ENCODE peak calls at places on chromosome X, in eight cellular contexts. T, W, J, E, P, V, H and O are unnamed samples.

GRCh38 chrX:56800801-56801200 is 71.8 kb downstream of the NBDY start:
- DNase-seq in T (no peak), W (peak), J (no peak), E (no peak), P (peak), V (peak), H (peak), O (no peak)

GRCh38 chrX:42754129-42754528 is 23.8 kb downstream of the PPP1R2C start:
- DNase-seq in T (no peak), W (no peak), J (no peak), E (no peak), P (no peak), V (no peak), H (no peak), O (peak)

GRCh38 chrX:96987228-96987627 is 103.5 kb downstream of the RPA4 start:
- DNase-seq in T (no peak), W (no peak), J (no peak), E (no peak), P (no peak), V (no peak), H (no peak), O (no peak)

GRCh38 chrX:101932249-101932570 is 383 bp upstream of the ZMAT1 start:
- DNase-seq in T (no peak), W (no peak), J (no peak), E (no peak), P (no peak), V (no peak), H (no peak), O (no peak)

GRCh38 chrX:104430720-104431119 is 135.3 kb upstream of the IL1RAPL2 start:
- DNase-seq in T (no peak), W (no peak), J (no peak), E (no peak), P (no peak), V (no peak), H (no peak), O (no peak)

GRCh38 chrX:65900850-65901844 is 138.7 kb downstream of the VSIG4 start:
- DNase-seq in T (no peak), W (no peak), J (no peak), E (no peak), P (no peak), V (no peak), H (no peak), O (no peak)

GRCh38 chrX:72003811-72004750 is 93.4 kb downstream of the NHSL2 start:
- DNase-seq in T (no peak), W (no peak), J (peak), E (no peak), P (peak), V (peak), H (no peak), O (no peak)

GRCh38 chrX:21004835-21005234 is 369.4 kb upstream of the CNKSR2 start:
- DNase-seq in T (no peak), W (no peak), J (no peak), E (peak), P (no peak), V (no peak), H (no peak), O (no peak)

GRCh38 chrX:107710617-107711391 is 64.8 kb downstream of the TSC22D3 start:
- DNase-seq in T (no peak), W (peak), J (peak), E (no peak), P (no peak), V (peak), H (no peak), O (peak)

GRCh38 chrX:153869473-153870287 is 16.3 kb downstream of the L1CAM start:
- DNase-seq in T (no peak), W (no peak), J (no peak), E (no peak), P (peak), V (no peak), H (no peak), O (no peak)

GRCh38 chrX:132271330-132271729 is 52.1 kb upstream of the RAP2C start:
- DNase-seq in T (no peak), W (no peak), J (no peak), E (no peak), P (no peak), V (peak), H (no peak), O (no peak)

GRCh38 chrX:40877869-40878268 is 142.5 kb upstream of the MED14 start:
- DNase-seq in T (no peak), W (peak), J (peak), E (peak), P (no peak), V (no peak), H (no peak), O (no peak)

GRCh38 chrX:50839730-50840129 is 25.7 kb upstream of the SHROOM4 start:
- DNase-seq in T (no peak), W (no peak), J (no peak), E (no peak), P (no peak), V (no peak), H (no peak), O (no peak)

GRCh38 chrX:129787336-129788055 is 7.7 kb downstream of the SASH3 start:
- DNase-seq in T (no peak), W (no peak), J (no peak), E (no peak), P (peak), V (no peak), H (no peak), O (no peak)

GRCh38 chrX:152632445-152633097 is 5.1 kb upstream of the GABRQ start:
- DNase-seq in T (no peak), W (peak), J (peak), E (peak), P (peak), V (peak), H (no peak), O (peak)

GRCh38 chrX:109936114-109936513 is 66.8 kb upstream of the TMEM164 start:
- DNase-seq in T (no peak), W (no peak), J (no peak), E (no peak), P (no peak), V (no peak), H (no peak), O (no peak)

GRCh38 chrX:110135618-110136017 is 132.7 kb downstream of the TMEM164 start:
- DNase-seq in T (no peak), W (no peak), J (no peak), E (no peak), P (no peak), V (no peak), H (no peak), O (no peak)

GRCh38 chrX:41421071-41421729 is 25.9 kb upstream of the NYX start:
- DNase-seq in T (no peak), W (no peak), J (no peak), E (no peak), P (no peak), V (no peak), H (no peak), O (no peak)

GRCh38 chrX:68196939-68197791 is 236.1 kb downstream of the OPHN1 start:
- DNase-seq in T (peak), W (peak), J (peak), E (peak), P (no peak), V (peak), H (no peak), O (peak)

GRCh38 chrX:103687073-103687695 is 685 bp upstream of the MORF4L2 start:
- DNase-seq in T (no peak), W (peak), J (peak), E (peak), P (peak), V (peak), H (peak), O (peak)

GRCh38 chrX:54794795-54795194 is 3.3 kb downstream of the ITIH6 start:
- DNase-seq in T (no peak), W (no peak), J (no peak), E (no peak), P (no peak), V (no peak), H (no peak), O (no peak)

GRCh38 chrX:37476571-37477188 is 94.8 kb upstream of the LANCL3 start:
- DNase-seq in T (no peak), W (no peak), J (no peak), E (no peak), P (no peak), V (no peak), H (no peak), O (no peak)

GRCh38 chrX:13742397-13743176 is 8.0 kb downstream of the OFD1 start:
- DNase-seq in T (no peak), W (no peak), J (no peak), E (no peak), P (no peak), V (no peak), H (peak), O (no peak)

GRCh38 chrX:15854080-15854655 is 445 bp downstream of the AP1S2 start:
- DNase-seq in T (peak), W (peak), J (no peak), E (peak), P (peak), V (peak), H (peak), O (peak)

GRCh38 chrX:77597090-77597489 is 149.9 kb downstream of the FGF16 start:
- DNase-seq in T (no peak), W (no peak), J (no peak), E (peak), P (no peak), V (no peak), H (no peak), O (no peak)

GRCh38 chrX:19705196-19705769 is 182.1 kb downstream of the SH3KBP1 start:
- DNase-seq in T (no peak), W (no peak), J (no peak), E (no peak), P (no peak), V (no peak), H (no peak), O (no peak)

GRCh38 chrX:39451061-39451460 is 646.7 kb downstream of the BCOR start:
- DNase-seq in T (no peak), W (no peak), J (no peak), E (no peak), P (no peak), V (no peak), H (no peak), O (no peak)

GRCh38 chrX:41661366-41662095 is 27.2 kb upstream of the GPR34 start:
- DNase-seq in T (no peak), W (no peak), J (no peak), E (no peak), P (no peak), V (no peak), H (no peak), O (no peak)

GRCh38 chrX:38347136-38347535 is 5.3 kb upstream of the OTC start:
- DNase-seq in T (no peak), W (no peak), J (no peak), E (no peak), P (no peak), V (no peak), H (no peak), O (no peak)

GRCh38 chrX:54920610-54921426 is at the start of gene TRO:
- DNase-seq in T (no peak), W (no peak), J (no peak), E (no peak), P (peak), V (peak), H (no peak), O (no peak)

GRCh38 chrX:11193035-11193469 is 81.9 kb downstream of the HCCS start:
- DNase-seq in T (no peak), W (no peak), J (no peak), E (no peak), P (no peak), V (no peak), H (no peak), O (no peak)

GRCh38 chrX:30627818-30628652 is 25.2 kb upstream of the GK start:
- DNase-seq in T (no peak), W (no peak), J (no peak), E (no peak), P (no peak), V (no peak), H (no peak), O (no peak)

GRCh38 chrX:50147972-50148371 is 52.8 kb downstream of the AKAP4 start:
- DNase-seq in T (no peak), W (no peak), J (no peak), E (no peak), P (no peak), V (no peak), H (no peak), O (no peak)

GRCh38 chrX:44570524-44570923 is 27.9 kb upstream of the FUNDC1 start:
- DNase-seq in T (no peak), W (peak), J (no peak), E (peak), P (no peak), V (no peak), H (no peak), O (no peak)

GRCh38 chrX:13226214-13226613 is 93.6 kb downstream of the ATXN3L start:
- DNase-seq in T (no peak), W (no peak), J (no peak), E (no peak), P (no peak), V (no peak), H (no peak), O (no peak)

GRCh38 chrX:71540801-71541545 is 8.1 kb downstream of the OGT start:
- DNase-seq in T (no peak), W (peak), J (no peak), E (no peak), P (no peak), V (no peak), H (no peak), O (no peak)

GRCh38 chrX:149490100-149490499 is 15.0 kb downstream of the IDS start:
- DNase-seq in T (no peak), W (no peak), J (no peak), E (no peak), P (no peak), V (no peak), H (no peak), O (no peak)

GRCh38 chrX:1535241-1536041 is 1.5 kb downstream of the P2RY8 start:
- DNase-seq in T (no peak), W (no peak), J (no peak), E (no peak), P (peak), V (no peak), H (peak), O (no peak)